ENCODE peak calls at places on chromosomes 12 and 14, in five cellular contexts. One of them, this sample, is unnamed.

GRCh38 chr14:26293909-26294308 is 303.9 kb downstream of the NOVA1 start:
- DNase-seq in tibial artery: no peak
- DNase-seq in lower lobe of right lung: no peak
- DNase-seq in natural killer cell: no peak
- DNase-seq in activated naive CD4-positive, alpha-beta T cell treated with anti-CD3 and anti-CD28 coated beads, Interleukin-2, amount 50 U/mL, for 72 hours: no peak
- DNase-seq in this sample: no peak

GRCh38 chr14:76040704-76041103 is 55.1 kb downstream of the IFT43 start:
- DNase-seq in tibial artery: no peak
- DNase-seq in lower lobe of right lung: no peak
- DNase-seq in natural killer cell: no peak
- DNase-seq in activated naive CD4-positive, alpha-beta T cell treated with anti-CD3 and anti-CD28 coated beads, Interleukin-2, amount 50 U/mL, for 72 hours: no peak
- DNase-seq in this sample: no peak

GRCh38 chr12:38625306-38625705 is 280.1 kb downstream of the CPNE8 start:
- DNase-seq in tibial artery: no peak
- DNase-seq in lower lobe of right lung: no peak
- DNase-seq in natural killer cell: no peak
- DNase-seq in activated naive CD4-positive, alpha-beta T cell treated with anti-CD3 and anti-CD28 coated beads, Interleukin-2, amount 50 U/mL, for 72 hours: no peak
- DNase-seq in this sample: no peak

GRCh38 chr14:58455593-58456265 is 28.2 kb downstream of the KIAA0586 start:
- DNase-seq in tibial artery: no peak
- DNase-seq in lower lobe of right lung: no peak
- DNase-seq in natural killer cell: no peak
- DNase-seq in activated naive CD4-positive, alpha-beta T cell treated with anti-CD3 and anti-CD28 coated beads, Interleukin-2, amount 50 U/mL, for 72 hours: no peak
- DNase-seq in this sample: no peak

GRCh38 chr12:75994069-75994740 is 37.4 kb downstream of the PHLDA1 start:
- DNase-seq in tibial artery: no peak
- DNase-seq in lower lobe of right lung: no peak
- DNase-seq in natural killer cell: no peak
- DNase-seq in activated naive CD4-positive, alpha-beta T cell treated with anti-CD3 and anti-CD28 coated beads, Interleukin-2, amount 50 U/mL, for 72 hours: peak
- DNase-seq in this sample: no peak

GRCh38 chr12:74424778-74425177 is 112.9 kb upstream of the ATXN7L3B start:
- DNase-seq in tibial artery: no peak
- DNase-seq in lower lobe of right lung: no peak
- DNase-seq in natural killer cell: no peak
- DNase-seq in activated naive CD4-positive, alpha-beta T cell treated with anti-CD3 and anti-CD28 coated beads, Interleukin-2, amount 50 U/mL, for 72 hours: no peak
- DNase-seq in this sample: no peak

GRCh38 chr14:53929871-53930685 is 26.5 kb downstream of the BMP4 start:
- DNase-seq in tibial artery: no peak
- DNase-seq in lower lobe of right lung: no peak
- DNase-seq in natural killer cell: no peak
- DNase-seq in activated naive CD4-positive, alpha-beta T cell treated with anti-CD3 and anti-CD28 coated beads, Interleukin-2, amount 50 U/mL, for 72 hours: peak
- DNase-seq in this sample: no peak

GRCh38 chr12:117889098-117889497 is 79.7 kb downstream of the KSR2 start:
- DNase-seq in tibial artery: no peak
- DNase-seq in lower lobe of right lung: no peak
- DNase-seq in natural killer cell: no peak
- DNase-seq in activated naive CD4-positive, alpha-beta T cell treated with anti-CD3 and anti-CD28 coated beads, Interleukin-2, amount 50 U/mL, for 72 hours: no peak
- DNase-seq in this sample: no peak

GRCh38 chr14:101457177-101457935 is 103.9 kb upstream of the DIO3 start:
- DNase-seq in tibial artery: no peak
- DNase-seq in lower lobe of right lung: no peak
- DNase-seq in natural killer cell: no peak
- DNase-seq in activated naive CD4-positive, alpha-beta T cell treated with anti-CD3 and anti-CD28 coated beads, Interleukin-2, amount 50 U/mL, for 72 hours: no peak
- DNase-seq in this sample: no peak

GRCh38 chr14:25622752-25623151 is 572.8 kb upstream of the STXBP6 start:
- DNase-seq in tibial artery: no peak
- DNase-seq in lower lobe of right lung: no peak
- DNase-seq in natural killer cell: no peak
- DNase-seq in activated naive CD4-positive, alpha-beta T cell treated with anti-CD3 and anti-CD28 coated beads, Interleukin-2, amount 50 U/mL, for 72 hours: no peak
- DNase-seq in this sample: no peak

GRCh38 chr14:39988939-39989338 is 556.7 kb upstream of the FBXO33 start:
- DNase-seq in tibial artery: no peak
- DNase-seq in lower lobe of right lung: no peak
- DNase-seq in natural killer cell: no peak
- DNase-seq in activated naive CD4-positive, alpha-beta T cell treated with anti-CD3 and anti-CD28 coated beads, Interleukin-2, amount 50 U/mL, for 72 hours: no peak
- DNase-seq in this sample: no peak

GRCh38 chr12:79706156-79706555 is 15.4 kb upstream of the PAWR start:
- DNase-seq in tibial artery: no peak
- DNase-seq in lower lobe of right lung: no peak
- DNase-seq in natural killer cell: no peak
- DNase-seq in activated naive CD4-positive, alpha-beta T cell treated with anti-CD3 and anti-CD28 coated beads, Interleukin-2, amount 50 U/mL, for 72 hours: no peak
- DNase-seq in this sample: no peak

GRCh38 chr14:101520621-101521305 is 40.5 kb upstream of the DIO3 start:
- DNase-seq in tibial artery: peak
- DNase-seq in lower lobe of right lung: no peak
- DNase-seq in natural killer cell: no peak
- DNase-seq in activated naive CD4-positive, alpha-beta T cell treated with anti-CD3 and anti-CD28 coated beads, Interleukin-2, amount 50 U/mL, for 72 hours: no peak
- DNase-seq in this sample: no peak

GRCh38 chr12:50825372-50825838 is 17.3 kb upstream of the TMPRSS12 start:
- DNase-seq in tibial artery: no peak
- DNase-seq in lower lobe of right lung: no peak
- DNase-seq in natural killer cell: no peak
- DNase-seq in activated naive CD4-positive, alpha-beta T cell treated with anti-CD3 and anti-CD28 coated beads, Interleukin-2, amount 50 U/mL, for 72 hours: no peak
- DNase-seq in this sample: no peak

GRCh38 chr14:74357585-74357984 is 9.3 kb downstream of the VRTN start:
- DNase-seq in tibial artery: no peak
- DNase-seq in lower lobe of right lung: no peak
- DNase-seq in natural killer cell: no peak
- DNase-seq in activated naive CD4-positive, alpha-beta T cell treated with anti-CD3 and anti-CD28 coated beads, Interleukin-2, amount 50 U/mL, for 72 hours: no peak
- DNase-seq in this sample: no peak

GRCh38 chr14:64705406-64706118 is 1.3 kb downstream of the PLEKHG3 start:
- DNase-seq in tibial artery: peak
- DNase-seq in lower lobe of right lung: no peak
- DNase-seq in natural killer cell: peak
- DNase-seq in activated naive CD4-positive, alpha-beta T cell treated with anti-CD3 and anti-CD28 coated beads, Interleukin-2, amount 50 U/mL, for 72 hours: no peak
- DNase-seq in this sample: no peak

GRCh38 chr14:68016243-68016914 is 196.8 kb downstream of the RAD51B start:
- DNase-seq in tibial artery: no peak
- DNase-seq in lower lobe of right lung: no peak
- DNase-seq in natural killer cell: no peak
- DNase-seq in activated naive CD4-positive, alpha-beta T cell treated with anti-CD3 and anti-CD28 coated beads, Interleukin-2, amount 50 U/mL, for 72 hours: no peak
- DNase-seq in this sample: no peak

GRCh38 chr12:87679262-87679661 is 349.9 kb downstream of the C12orf50 start:
- DNase-seq in tibial artery: no peak
- DNase-seq in lower lobe of right lung: no peak
- DNase-seq in natural killer cell: no peak
- DNase-seq in activated naive CD4-positive, alpha-beta T cell treated with anti-CD3 and anti-CD28 coated beads, Interleukin-2, amount 50 U/mL, for 72 hours: no peak
- DNase-seq in this sample: no peak

GRCh38 chr12:50017047-50017446 is 8.2 kb downstream of the RACGAP1 start:
- DNase-seq in tibial artery: peak
- DNase-seq in lower lobe of right lung: no peak
- DNase-seq in natural killer cell: no peak
- DNase-seq in activated naive CD4-positive, alpha-beta T cell treated with anti-CD3 and anti-CD28 coated beads, Interleukin-2, amount 50 U/mL, for 72 hours: no peak
- DNase-seq in this sample: no peak

GRCh38 chr12:95146767-95147166 is 70.5 kb downstream of the FGD6 start:
- DNase-seq in tibial artery: no peak
- DNase-seq in lower lobe of right lung: no peak
- DNase-seq in natural killer cell: no peak
- DNase-seq in activated naive CD4-positive, alpha-beta T cell treated with anti-CD3 and anti-CD28 coated beads, Interleukin-2, amount 50 U/mL, for 72 hours: no peak
- DNase-seq in this sample: no peak

GRCh38 chr12:26187429-26187828 is 7.9 kb upstream of the SSPN start:
- DNase-seq in tibial artery: no peak
- DNase-seq in lower lobe of right lung: no peak
- DNase-seq in natural killer cell: no peak
- DNase-seq in activated naive CD4-positive, alpha-beta T cell treated with anti-CD3 and anti-CD28 coated beads, Interleukin-2, amount 50 U/mL, for 72 hours: no peak
- DNase-seq in this sample: no peak

GRCh38 chr14:92724516-92725340 is 23.7 kb downstream of the LGMN start:
- DNase-seq in tibial artery: no peak
- DNase-seq in lower lobe of right lung: peak
- DNase-seq in natural killer cell: no peak
- DNase-seq in activated naive CD4-positive, alpha-beta T cell treated with anti-CD3 and anti-CD28 coated beads, Interleukin-2, amount 50 U/mL, for 72 hours: no peak
- DNase-seq in this sample: no peak

GRCh38 chr14:70995671-70996070 is 88.4 kb downstream of the PCNX1 start:
- DNase-seq in tibial artery: no peak
- DNase-seq in lower lobe of right lung: no peak
- DNase-seq in natural killer cell: no peak
- DNase-seq in activated naive CD4-positive, alpha-beta T cell treated with anti-CD3 and anti-CD28 coated beads, Interleukin-2, amount 50 U/mL, for 72 hours: no peak
- DNase-seq in this sample: no peak

GRCh38 chr12:55743967-55744931 is 1.3 kb downstream of the GDF11 start:
- DNase-seq in tibial artery: no peak
- DNase-seq in lower lobe of right lung: no peak
- DNase-seq in natural killer cell: no peak
- DNase-seq in activated naive CD4-positive, alpha-beta T cell treated with anti-CD3 and anti-CD28 coated beads, Interleukin-2, amount 50 U/mL, for 72 hours: no peak
- DNase-seq in this sample: no peak

GRCh38 chr14:48670939-48671338 is 915.2 kb downstream of the RPS29 start:
- DNase-seq in tibial artery: no peak
- DNase-seq in lower lobe of right lung: no peak
- DNase-seq in natural killer cell: no peak
- DNase-seq in activated naive CD4-positive, alpha-beta T cell treated with anti-CD3 and anti-CD28 coated beads, Interleukin-2, amount 50 U/mL, for 72 hours: no peak
- DNase-seq in this sample: no peak

GRCh38 chr12:110581951-110582285 is 1.2 kb downstream of the PPTC7 start:
- DNase-seq in tibial artery: no peak
- DNase-seq in lower lobe of right lung: no peak
- DNase-seq in natural killer cell: no peak
- DNase-seq in activated naive CD4-positive, alpha-beta T cell treated with anti-CD3 and anti-CD28 coated beads, Interleukin-2, amount 50 U/mL, for 72 hours: no peak
- DNase-seq in this sample: no peak